ENCODE peak calls at places on chromosome 2, in nine cellular contexts. O is AG04449, P is choroid plexus epithelial cell, D is adrenal gland, F is glutamatergic neuron, X is activated B cell treated with CpG ODN at 0.5 μM for 24 hours, V is endothelial cell, S is fibroblast of pulmonary artery, B is AG10803. K is an unnamed sample.

GRCh38 chr2:53969285-53970094 is 1.3 kb downstream of the PSME4 start:
- DNase-seq in O (no peak), P (peak), D (no peak), F (no peak), X (no peak), V (no peak), S (peak), B (peak), K (no peak)

GRCh38 chr2:239663364-239663924 is 262.6 kb upstream of the HDAC4 start:
- DNase-seq in O (no peak), P (no peak), D (no peak), F (no peak), X (no peak), V (no peak), S (no peak), B (no peak), K (no peak)

GRCh38 chr2:24247592-24247991 is 72.7 kb downstream of the FAM228A start:
- DNase-seq in O (no peak), P (no peak), D (no peak), F (no peak), X (no peak), V (no peak), S (no peak), B (no peak), K (no peak)

GRCh38 chr2:105744091-105744908 is 412 bp upstream of the NCK2 start:
- DNase-seq in O (no peak), P (peak), D (peak), F (peak), X (peak), V (peak), S (peak), B (peak), K (peak)

GRCh38 chr2:31065356-31065755 is 72.9 kb downstream of the GALNT14 start:
- DNase-seq in O (no peak), P (no peak), D (no peak), F (no peak), X (no peak), V (no peak), S (no peak), B (no peak), K (no peak)

GRCh38 chr2:143347303-143347702 is 218.1 kb downstream of the ARHGAP15 start:
- DNase-seq in O (no peak), P (no peak), D (no peak), F (no peak), X (no peak), V (no peak), S (no peak), B (no peak), K (peak)

GRCh38 chr2:211654211-211654780 is 884.3 kb downstream of the ERBB4 start:
- DNase-seq in O (no peak), P (no peak), D (no peak), F (no peak), X (no peak), V (no peak), S (no peak), B (no peak), K (no peak)

GRCh38 chr2:53476800-53477199 is 290.8 kb upstream of the CHAC2 start:
- DNase-seq in O (no peak), P (no peak), D (no peak), F (no peak), X (no peak), V (no peak), S (no peak), B (no peak), K (no peak)

GRCh38 chr2:49973917-49974368 is 819.6 kb upstream of the FSHR start:
- DNase-seq in O (no peak), P (peak), D (peak), F (peak), X (no peak), V (peak), S (peak), B (peak), K (peak)

GRCh38 chr2:68857446-68857845 is 13.8 kb downstream of the BMP10 start:
- DNase-seq in O (no peak), P (no peak), D (no peak), F (no peak), X (no peak), V (no peak), S (no peak), B (no peak), K (no peak)

GRCh38 chr2:68653034-68653433 is 9.7 kb downstream of the PROKR1 start:
- DNase-seq in O (no peak), P (no peak), D (no peak), F (no peak), X (no peak), V (no peak), S (peak), B (no peak), K (no peak)

GRCh38 chr2:209933499-209934458 is 68.7 kb upstream of the RPE start:
- DNase-seq in O (no peak), P (peak), D (peak), F (no peak), X (no peak), V (no peak), S (peak), B (peak), K (no peak)

GRCh38 chr2:80303006-80303741 is 1.4 kb downstream of the LRRTM1 start:
- DNase-seq in O (no peak), P (no peak), D (no peak), F (peak), X (no peak), V (peak), S (no peak), B (no peak), K (peak)

GRCh38 chr2:233449921-233450853 is 95.9 kb downstream of the DGKD start:
- DNase-seq in O (no peak), P (no peak), D (no peak), F (peak), X (no peak), V (no peak), S (no peak), B (no peak), K (no peak)

GRCh38 chr2:233448220-233448559 is 93.9 kb downstream of the DGKD start:
- DNase-seq in O (no peak), P (peak), D (no peak), F (peak), X (no peak), V (peak), S (peak), B (no peak), K (no peak)

GRCh38 chr2:233447506-233448219 is 93.4 kb downstream of the DGKD start:
- DNase-seq in O (no peak), P (no peak), D (no peak), F (peak), X (no peak), V (no peak), S (no peak), B (no peak), K (no peak)

GRCh38 chr2:233448565-233448964 is 94.3 kb downstream of the DGKD start:
- DNase-seq in O (no peak), P (peak), D (no peak), F (no peak), X (no peak), V (no peak), S (no peak), B (no peak), K (no peak)

DNA sequence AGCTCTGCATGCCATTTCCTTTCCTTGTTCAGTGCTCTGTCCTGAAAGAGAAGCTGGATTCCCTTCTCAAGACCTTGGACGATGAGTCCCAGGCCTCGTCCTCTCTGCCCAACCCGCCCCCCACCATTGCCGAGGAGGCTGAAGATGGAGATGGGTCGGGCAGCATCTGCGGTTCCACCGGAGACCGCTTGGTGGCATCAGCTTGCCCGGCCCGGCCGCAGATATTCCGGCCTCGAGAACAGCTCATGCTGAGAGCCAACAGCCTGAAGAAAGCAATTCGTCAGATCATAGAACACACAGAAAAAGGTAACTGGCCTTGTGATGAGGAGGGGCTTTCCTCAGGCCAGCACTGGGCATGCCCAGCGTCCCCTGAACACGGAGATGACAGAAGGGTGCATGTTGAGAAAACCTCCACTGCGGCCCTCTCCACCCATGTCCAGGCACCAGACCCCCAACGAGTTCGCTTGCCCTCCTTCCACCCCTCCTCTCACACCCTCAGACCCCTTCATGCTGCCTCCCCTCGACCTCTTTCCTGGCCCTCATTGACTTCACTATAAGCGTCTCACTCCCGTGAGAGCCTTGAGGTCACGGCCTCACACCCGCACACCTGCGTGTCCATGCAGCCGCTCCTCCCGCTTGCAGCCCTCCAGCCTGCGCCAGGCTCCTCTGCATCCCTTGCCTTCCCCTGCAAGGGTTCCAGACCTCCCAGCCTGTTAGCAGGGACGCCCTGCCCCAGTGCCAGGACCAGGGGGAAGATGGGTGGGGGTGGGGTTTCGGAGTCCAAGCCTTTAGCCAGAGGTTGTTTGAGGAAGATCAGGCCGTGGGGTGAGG is 95.0 kb downstream of the DGKD start:
- DNase-seq in O (no peak), P (peak), D (no peak), F (peak), X (no peak), V (peak), S (peak), B (peak), K (peak)
- TF ChIP-seq CTCF in O (peak), P (peak), D (peak), F (peak), X (no peak), V (peak), S (peak), B (peak), K (peak)

GRCh38 chr2:120204417-120204816 is 18.8 kb downstream of the TMEM185B start:
- DNase-seq in O (no peak), P (no peak), D (no peak), F (no peak), X (no peak), V (no peak), S (no peak), B (no peak), K (no peak)

GRCh38 chr2:120204945-120205670 is 18.1 kb downstream of the TMEM185B start:
- DNase-seq in O (no peak), P (no peak), D (no peak), F (no peak), X (no peak), V (no peak), S (no peak), B (no peak), K (no peak)

GRCh38 chr2:120205901-120206581 is 17.2 kb downstream of the TMEM185B start:
- DNase-seq in O (no peak), P (no peak), D (no peak), F (peak), X (no peak), V (peak), S (peak), B (no peak), K (peak)

GRCh38 chr2:120203341-120204021 is 19.7 kb downstream of the TMEM185B start:
- DNase-seq in O (no peak), P (no peak), D (no peak), F (no peak), X (no peak), V (no peak), S (no peak), B (no peak), K (no peak)

GRCh38 chr2:120204022-120204405 is 19.2 kb downstream of the TMEM185B start:
- DNase-seq in O (no peak), P (no peak), D (no peak), F (no peak), X (no peak), V (no peak), S (no peak), B (no peak), K (no peak)
- TF ChIP-seq CTCF in O (no peak), P (peak), D (no peak), F (no peak), X (no peak), V (no peak), S (peak), B (peak), K (no peak)

DNA sequence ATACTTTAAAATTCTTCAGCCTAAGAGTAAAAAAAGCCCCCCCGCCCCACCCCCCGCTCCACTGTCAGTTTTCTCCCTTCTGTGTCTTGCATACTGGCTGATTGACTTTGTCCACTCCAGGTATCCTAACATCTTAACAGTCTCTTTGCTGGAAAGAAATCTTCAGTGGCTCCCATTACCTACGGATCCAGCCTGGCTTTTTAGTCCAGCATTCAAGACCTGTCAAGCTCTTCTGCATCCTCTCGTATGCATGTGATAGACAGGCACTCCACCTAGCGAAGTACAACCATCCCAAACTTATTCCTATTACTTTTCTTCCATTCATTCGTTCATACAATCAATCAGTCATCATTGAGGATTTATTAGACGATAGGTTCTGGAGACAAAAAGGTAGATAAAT is 288.1 kb downstream of the MYCN start:
- DNase-seq in O (no peak), P (no peak), D (no peak), F (no peak), X (no peak), V (no peak), S (no peak), B (no peak), K (peak)
- TF ChIP-seq CTCF in O (no peak), P (no peak), D (no peak), F (no peak), X (no peak), V (no peak), S (no peak), B (no peak), K (no peak)

DNA sequence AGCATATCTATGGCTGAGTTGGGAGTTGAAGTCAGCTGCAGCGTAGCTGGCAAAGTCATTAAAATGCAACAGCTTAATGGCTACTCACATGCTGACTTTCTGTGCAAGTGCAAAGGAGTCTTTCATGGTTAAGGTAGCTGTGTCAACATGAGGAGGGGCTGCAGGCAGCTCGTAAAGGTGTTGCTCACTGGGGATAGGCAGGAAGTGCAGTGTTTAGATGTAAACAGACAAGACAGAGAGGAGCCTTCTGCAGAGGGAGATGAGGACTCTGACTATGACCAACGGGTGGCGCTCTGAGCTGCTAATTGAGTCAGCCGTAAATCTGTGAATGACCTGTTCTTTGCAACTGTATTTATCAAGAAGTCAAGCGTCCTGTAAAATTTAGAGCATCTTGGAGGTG is 22.3 kb upstream of the CAVIN2 start:
- DNase-seq in O (no peak), P (peak), D (no peak), F (peak), X (no peak), V (peak), S (peak), B (no peak), K (peak)
- TF ChIP-seq CTCF in O (peak), P (peak), D (no peak), F (peak), X (no peak), V (peak), S (peak), B (peak), K (peak)

DNA sequence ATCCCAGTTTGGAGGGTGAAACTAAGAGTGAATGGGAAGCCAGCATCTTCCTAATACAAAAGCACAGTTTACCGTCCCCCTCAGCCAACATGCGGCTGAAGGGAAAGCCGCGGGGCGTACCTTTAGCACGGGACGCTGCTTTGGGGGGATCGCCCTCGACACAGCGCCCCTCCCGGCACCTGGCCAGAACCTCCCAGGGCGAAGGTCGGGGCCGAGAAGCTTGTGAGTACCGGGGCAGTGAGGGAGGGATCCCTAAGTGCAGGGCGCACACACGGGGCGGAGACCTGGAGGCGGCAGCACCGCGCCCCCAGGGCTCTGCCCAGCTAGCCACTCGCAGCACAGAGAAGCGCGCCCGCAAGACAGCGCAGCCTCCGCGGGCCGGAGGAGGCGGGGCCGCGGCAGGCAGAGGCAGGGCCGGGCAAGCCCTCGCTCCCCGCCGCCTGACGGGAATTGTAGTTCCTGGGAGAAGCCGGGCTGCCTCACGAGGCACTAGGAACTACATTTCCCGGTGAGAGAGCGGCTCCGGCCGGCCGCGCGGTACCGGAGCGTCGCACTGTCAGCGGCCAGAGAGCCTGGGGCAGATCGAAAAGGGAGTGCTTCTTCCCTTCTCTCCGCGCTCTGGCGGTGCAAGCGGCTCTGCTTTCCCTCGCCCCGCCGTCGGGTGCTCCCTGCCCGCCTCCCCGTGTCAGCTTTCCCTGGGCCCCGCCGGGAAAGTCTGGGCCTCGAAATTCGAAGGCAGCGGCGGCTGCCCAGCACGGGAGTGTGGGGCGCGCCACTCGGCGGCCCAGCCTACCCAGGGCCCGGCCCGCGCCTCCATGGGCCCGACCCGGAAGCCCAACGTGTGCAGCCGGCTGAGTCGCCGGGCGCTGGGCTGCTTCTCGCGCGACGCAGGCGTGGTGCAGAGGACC is at the start of the genes DCAF17 and METTL8:
- DNase-seq in O (peak), P (peak), D (peak), F (peak), X (peak), V (peak), S (peak), B (peak), K (peak)
- TF ChIP-seq CTCF in O (peak), P (peak), D (no peak), F (peak), X (no peak), V (peak), S (peak), B (no peak), K (peak)

GRCh38 chr2:20190862-20191713 is 33.8 kb downstream of the SDC1 start:
- DNase-seq in O (no peak), P (no peak), D (no peak), F (no peak), X (no peak), V (peak), S (peak), B (peak), K (peak)
- TF ChIP-seq CTCF in O (peak), P (peak), D (no peak), F (no peak), X (no peak), V (no peak), S (peak), B (peak), K (peak)

GRCh38 chr2:169362346-169363026 is at the start of gene LRP2:
- DNase-seq in O (no peak), P (peak), D (no peak), F (peak), X (peak), V (peak), S (no peak), B (no peak), K (no peak)
- TF ChIP-seq CTCF in O (no peak), P (no peak), D (no peak), F (no peak), X (no peak), V (no peak), S (no peak), B (no peak), K (no peak)

GRCh38 chr2:166419616-166419934 is 43.8 kb upstream of the SCN9A start:
- DNase-seq in O (no peak), P (peak), D (no peak), F (no peak), X (no peak), V (no peak), S (peak), B (peak), K (no peak)

GRCh38 chr2:166413255-166413654 is 37.5 kb upstream of the SCN9A start:
- DNase-seq in O (no peak), P (peak), D (no peak), F (no peak), X (no peak), V (no peak), S (peak), B (peak), K (no peak)

GRCh38 chr2:166418853-166419615 is 43.3 kb upstream of the SCN9A start:
- DNase-seq in O (no peak), P (no peak), D (no peak), F (no peak), X (no peak), V (no peak), S (no peak), B (no peak), K (no peak)

DNA sequence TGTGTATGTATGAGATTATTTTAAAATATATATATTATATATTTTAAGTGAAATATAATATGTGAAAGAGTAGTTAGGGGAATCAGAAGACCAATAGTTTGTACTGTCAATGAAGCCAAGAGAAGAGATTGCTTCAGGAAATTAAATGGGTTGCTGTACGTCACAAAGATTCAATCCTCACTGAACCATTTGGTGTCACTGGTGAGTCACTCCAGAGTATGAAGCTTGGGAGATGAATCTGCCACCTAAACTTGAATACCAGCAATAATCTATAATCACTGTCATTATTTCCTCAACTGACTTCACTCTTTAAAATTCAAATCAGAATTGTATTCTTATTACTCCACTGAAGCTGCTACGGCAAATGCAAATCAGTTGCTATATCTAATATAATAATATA is 41.9 kb upstream of the SCN9A start:
- DNase-seq in O (no peak), P (peak), D (no peak), F (no peak), X (no peak), V (no peak), S (peak), B (peak), K (no peak)
- TF ChIP-seq CTCF in O (no peak), P (peak), D (no peak), F (no peak), X (no peak), V (no peak), S (peak), B (no peak), K (peak)

GRCh38 chr2:171787333-171788072 is 100.2 kb downstream of the DYNC1I2 start:
- DNase-seq in O (no peak), P (no peak), D (no peak), F (no peak), X (no peak), V (no peak), S (no peak), B (no peak), K (no peak)

GRCh38 chr2:171789956-171790355 is 102.7 kb downstream of the DYNC1I2 start:
- DNase-seq in O (no peak), P (no peak), D (no peak), F (no peak), X (no peak), V (no peak), S (no peak), B (no peak), K (no peak)

GRCh38 chr2:171792157-171792556 is 101.9 kb downstream of the SLC25A12 start:
- DNase-seq in O (no peak), P (no peak), D (no peak), F (no peak), X (no peak), V (no peak), S (no peak), B (no peak), K (no peak)

GRCh38 chr2:171785450-171785849 is 98.2 kb downstream of the DYNC1I2 start:
- DNase-seq in O (no peak), P (no peak), D (no peak), F (no peak), X (no peak), V (no peak), S (no peak), B (no peak), K (no peak)

GRCh38 chr2:171788316-171788993 is 101.2 kb downstream of the DYNC1I2 start:
- DNase-seq in O (no peak), P (no peak), D (no peak), F (no peak), X (no peak), V (no peak), S (no peak), B (no peak), K (no peak)
- TF ChIP-seq CTCF in O (no peak), P (no peak), D (no peak), F (no peak), X (no peak), V (no peak), S (no peak), B (no peak), K (no peak)

K was measured in BE2C.